ENCODE peak calls at places on chromosomes 13 and 19, in nine cellular contexts. X is SW 1271; V is GM03348; W is HuH-7.5; C is B cell; K is stimulated activated CD4-positive, alpha-beta T cell treated with anti-CD3 and anti-CD28 coated beads, Interleukin-4, amount 100 ng/mL, for 48 hours; Z is mesothelial cell of epicardium; A is upper lobe of right lung; Y is cardiac fibroblast. I is an unnamed sample.

GRCh38 chr19:56595548-56595899 is 422 bp downstream of the ZNF71 start:
- DNase-seq in X (no peak), V (no peak), W (no peak), A (no peak), K (no peak), C (no peak), Z (no peak), Y (no peak), I (no peak)

GRCh38 chr13:36101157-36101556 is 30.0 kb downstream of the DCLK1 start:
- DNase-seq in C (no peak), V (no peak), Y (no peak), A (no peak), W (no peak), Z (no peak), X (no peak), K (no peak), I (no peak)

GRCh38 chr19:38564981-38565685 is 52.6 kb downstream of the MAP4K1 start:
- DNase-seq in X (no peak), V (no peak), Y (no peak), W (no peak), A (peak; percentile 82), C (no peak), K (no peak), Z (no peak), I (no peak)

GRCh38 chr19:17244618-17245534 is 843 bp downstream of the NR2F6 start:
- DNase-seq in Y (no peak), C (no peak), K (no peak), A (peak; percentile 83), W (no peak), Z (peak; percentile 59), X (no peak), V (peak; percentile 46), I (no peak)

GRCh38 chr19:44925114-44925891 is 10.9 kb downstream of the APOC1 start:
- DNase-seq in Z (no peak), W (peak; percentile 69), X (no peak), A (peak; percentile 88), C (no peak), V (peak; percentile 43), Y (peak; percentile 95), K (no peak), I (no peak)

GRCh38 chr19:41339936-41340335 is 13.8 kb downstream of the TGFB1 start:
- DNase-seq in K (no peak), Z (no peak), X (peak; percentile 43), C (no peak), Y (peak; percentile 50), V (peak; percentile 60), A (no peak), W (no peak), I (no peak)

GRCh38 chr19:2952953-2953481 is 8.2 kb upstream of the ZNF77 start:
- DNase-seq in Y (peak; percentile 32), K (no peak), C (no peak), Z (no peak), V (peak; percentile 27), W (no peak), A (peak; percentile 77), X (no peak), I (no peak)

GRCh38 chr13:99361197-99361596 is 54.0 kb upstream of the GPR183 start:
- DNase-seq in W (no peak), K (no peak), X (no peak), Z (no peak), A (no peak), C (no peak), V (no peak), Y (no peak), I (no peak)

GRCh38 chr19:33396701-33397535 is 23.4 kb downstream of the CEBPG start:
- DNase-seq in W (peak; percentile 94), C (no peak), Z (no peak), A (peak; percentile 62), X (no peak), K (no peak), V (no peak), Y (peak; percentile 63), I (no peak)

GRCh38 chr19:3801412-3802096 is 15.4 kb upstream of the MATK start:
- DNase-seq in A (no peak), K (peak; percentile 43), X (no peak), V (peak; percentile 60), W (no peak), Y (peak; percentile 13), Z (no peak), C (no peak), I (no peak)

GRCh38 chr19:42409477-42409876 is 17.7 kb downstream of the LIPE start:
- DNase-seq in C (no peak), X (no peak), Z (no peak), V (no peak), W (peak; percentile 75), A (no peak), Y (no peak), K (no peak), I (no peak)

GRCh38 chr13:45180713-45181601 is 19.9 kb downstream of the KCTD4 start:
- DNase-seq in V (no peak), A (no peak), Y (no peak), Z (no peak), X (no peak), W (no peak), C (no peak), K (no peak), I (no peak)

GRCh38 chr19:16897572-16898056 is 8.8 kb downstream of the F2RL3 start:
- DNase-seq in X (no peak), Z (no peak), W (no peak), A (no peak), Y (peak; percentile 26), C (no peak), V (no peak), K (no peak), I (no peak)

GRCh38 chr13:75425216-75426009 is 56.6 kb downstream of the TBC1D4 start:
- DNase-seq in C (no peak), K (no peak), V (no peak), X (no peak), Y (no peak), Z (no peak), A (no peak), W (no peak), I (no peak)

GRCh38 chr19:46131485-46132143 is 7.1 kb upstream of the IGFL3 start:
- DNase-seq in Z (no peak), V (no peak), W (no peak), Y (no peak), X (no peak), C (no peak), A (no peak), K (no peak), I (no peak)

GRCh38 chr19:35207391-35207871 is 21.1 kb downstream of the FAM187B start:
- DNase-seq in X (no peak), Z (no peak), Y (no peak), V (no peak), C (no peak), A (no peak), K (no peak), W (no peak), I (no peak)

GRCh38 chr19:17751103-17751911 is at the start of gene FCHO1:
- DNase-seq in A (peak; percentile 79), K (peak; percentile 82), W (no peak), Y (no peak), X (no peak), C (peak; percentile 95), Z (no peak), V (no peak), I (no peak)

GRCh38 chr19:11881151-11881800 is 6.3 kb upstream of the ZNF69 start:
- DNase-seq in Y (peak; percentile 66), V (peak; percentile 83), X (peak; percentile 22), K (peak; percentile 40), A (peak; percentile 63), C (peak; percentile 67), W (peak; percentile 51), Z (peak; percentile 71), I (peak; percentile 15)

GRCh38 chr19:40893112-40893511 is 11.1 kb upstream of the CYP2A7 start:
- DNase-seq in W (no peak), A (no peak), C (no peak), X (no peak), K (no peak), Z (no peak), Y (no peak), V (no peak), I (no peak)

GRCh38 chr13:107493271-107493670 is 722.1 kb downstream of the LIG4 start:
- DNase-seq in A (no peak), K (no peak), Z (no peak), C (no peak), W (no peak), V (no peak), Y (no peak), X (no peak), I (no peak)

GRCh38 chr13:20136781-20137703 is 23.8 kb downstream of the GJA3 start:
- DNase-seq in Y (no peak), W (peak; percentile 80), C (no peak), X (no peak), K (no peak), A (peak; percentile 81), Z (peak; percentile 57), V (peak; percentile 39), I (no peak)

I was measured in pulmonary artery endothelial cell.